ENCODE peak calls at places on chromosomes 12 and 14, in five cellular contexts. One of them, this sample, is unnamed.

GRCh38 chr12:59723520-59723919 is 127.7 kb downstream of the SLC16A7 start:
- DNase-seq in K562: no peak
- DNase-seq in prostate gland: no peak
- DNase-seq in ovary: no peak
- DNase-seq in spleen: no peak
- DNase-seq in this sample: no peak

GRCh38 chr14:75247286-75247922 is 31.2 kb upstream of the FOS start:
- DNase-seq in K562: no peak
- DNase-seq in prostate gland: no peak
- DNase-seq in ovary: no peak
- DNase-seq in spleen: no peak
- DNase-seq in this sample: no peak

GRCh38 chr12:121114806-121115205 is 17.9 kb upstream of the P2RX7 start:
- DNase-seq in K562: no peak
- DNase-seq in prostate gland: no peak
- DNase-seq in ovary: no peak
- DNase-seq in spleen: no peak
- DNase-seq in this sample: no peak

GRCh38 chr12:3077572-3078081 is 448 bp downstream of the TSPAN9 start:
- DNase-seq in K562: no peak
- DNase-seq in prostate gland: peak; percentile 31
- DNase-seq in ovary: peak; percentile 72
- DNase-seq in spleen: no peak
- DNase-seq in this sample: no peak

GRCh38 chr14:76456200-76456599 is 80.3 kb downstream of the ESRRB start:
- DNase-seq in K562: peak; percentile 48
- DNase-seq in prostate gland: no peak
- DNase-seq in ovary: no peak
- DNase-seq in spleen: no peak
- DNase-seq in this sample: no peak

GRCh38 chr12:68189766-68190700 is 30.5 kb upstream of the IFNG start:
- DNase-seq in K562: no peak
- DNase-seq in prostate gland: no peak
- DNase-seq in ovary: no peak
- DNase-seq in spleen: no peak
- DNase-seq in this sample: no peak

GRCh38 chr12:10130042-10130441 is at the start of gene CLEC7A:
- DNase-seq in K562: no peak
- DNase-seq in prostate gland: no peak
- DNase-seq in ovary: no peak
- DNase-seq in spleen: no peak
- DNase-seq in this sample: no peak

GRCh38 chr12:9707864-9708808 is 24.8 kb downstream of the CLECL1 start:
- DNase-seq in K562: peak; percentile 37
- DNase-seq in prostate gland: peak; percentile 17
- DNase-seq in ovary: peak; percentile 22
- DNase-seq in spleen: peak; percentile 80
- DNase-seq in this sample: no peak

GRCh38 chr12:111443586-111443985 is 37.9 kb downstream of the SH2B3 start:
- DNase-seq in K562: no peak
- DNase-seq in prostate gland: no peak
- DNase-seq in ovary: no peak
- DNase-seq in spleen: no peak
- DNase-seq in this sample: peak; percentile 83

GRCh38 chr12:100564090-100564489 is 9.4 kb upstream of the GAS2L3 start:
- DNase-seq in K562: no peak
- DNase-seq in prostate gland: no peak
- DNase-seq in ovary: no peak
- DNase-seq in spleen: no peak
- DNase-seq in this sample: no peak

GRCh38 chr14:85195872-85196477 is 334.0 kb upstream of the FLRT2 start:
- DNase-seq in K562: no peak
- DNase-seq in prostate gland: no peak
- DNase-seq in ovary: no peak
- DNase-seq in spleen: no peak
- DNase-seq in this sample: no peak

GRCh38 chr12:55416961-55417360 is 9.1 kb upstream of the OR6C76 start:
- DNase-seq in K562: no peak
- DNase-seq in prostate gland: no peak
- DNase-seq in ovary: no peak
- DNase-seq in spleen: no peak
- DNase-seq in this sample: no peak

GRCh38 chr14:30298266-30298795 is 260.6 kb upstream of the G2E3 start:
- DNase-seq in K562: no peak
- DNase-seq in prostate gland: no peak
- DNase-seq in ovary: no peak
- DNase-seq in spleen: no peak
- DNase-seq in this sample: no peak

GRCh38 chr12:48789858-48790326 is 1.0 kb upstream of the ADCY6 start:
- DNase-seq in K562: no peak
- DNase-seq in prostate gland: no peak
- DNase-seq in ovary: no peak
- DNase-seq in spleen: no peak
- DNase-seq in this sample: no peak

GRCh38 chr12:48788522-48788851 is 402 bp downstream of the ADCY6 start:
- DNase-seq in K562: no peak
- DNase-seq in prostate gland: no peak
- DNase-seq in ovary: no peak
- DNase-seq in spleen: no peak
- DNase-seq in this sample: no peak

GRCh38 chr12:48788852-48789775 is at the start of gene ADCY6:
- DNase-seq in K562: peak; percentile 56
- DNase-seq in prostate gland: peak; percentile 74
- DNase-seq in ovary: peak; percentile 84
- DNase-seq in spleen: peak; percentile 83
- DNase-seq in this sample: peak; percentile 95

GRCh38 chr12:48787791-48788521 is 933 bp downstream of the ADCY6 start:
- DNase-seq in K562: no peak
- DNase-seq in prostate gland: no peak
- DNase-seq in ovary: no peak
- DNase-seq in spleen: no peak
- DNase-seq in this sample: no peak

GRCh38 chr12:48786591-48787544 is 2.0 kb downstream of the ADCY6 start:
- DNase-seq in K562: no peak
- DNase-seq in prostate gland: no peak
- DNase-seq in ovary: peak; percentile 48
- DNase-seq in spleen: no peak
- DNase-seq in this sample: no peak
- H3K4me3 ChIP-seq in K562: no peak overlapping the region
- H3K4me3 ChIP-seq in prostate gland: peak overlapping the region; percentile 87
- H3K4me3 ChIP-seq in ovary: peak overlapping the region; percentile 88
- H3K4me3 ChIP-seq in spleen: no peak overlapping the region
- H3K4me3 ChIP-seq in this sample: no peak overlapping the region

DNA sequence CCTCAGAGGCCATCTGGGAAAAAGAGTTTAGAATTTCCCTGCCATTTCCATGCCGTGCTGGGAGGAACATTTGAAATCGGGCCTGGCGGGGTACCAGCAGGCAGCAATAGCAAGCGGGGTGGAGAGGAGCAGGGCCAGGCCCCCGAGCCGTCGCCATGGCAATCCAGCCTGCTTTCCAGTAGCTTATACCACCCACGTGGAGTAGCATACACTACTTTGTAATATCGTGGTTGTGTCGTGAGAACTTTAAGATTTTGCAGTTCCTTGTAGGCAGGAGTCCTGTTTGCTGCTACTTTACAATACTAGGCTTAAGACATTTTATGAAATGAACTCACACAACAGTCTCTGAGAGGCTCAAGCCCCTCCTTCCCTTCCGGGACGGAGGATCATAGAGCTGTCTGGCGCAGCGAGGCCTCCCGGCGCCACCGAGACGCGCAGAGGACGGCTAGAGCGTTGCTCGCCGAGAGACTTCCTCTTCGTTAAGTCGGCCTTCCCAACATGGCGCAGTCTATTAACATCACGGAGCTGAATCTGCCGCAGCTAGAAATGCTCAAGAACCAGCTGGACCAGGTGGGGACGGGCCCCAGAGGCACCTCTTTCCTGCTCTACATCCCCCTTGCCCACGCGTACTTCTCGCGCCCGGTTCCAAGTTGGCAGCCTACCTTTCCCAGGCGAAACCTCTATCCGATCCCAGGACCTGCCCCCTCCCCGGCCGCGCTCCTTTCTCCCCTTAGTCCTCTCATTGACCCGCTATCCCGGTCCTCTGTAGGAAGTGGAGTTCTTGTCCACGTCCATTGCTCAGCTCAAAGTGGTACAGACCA is at the start of gene PFDN5:
- DNase-seq in K562: peak; percentile 85
- DNase-seq in prostate gland: peak; percentile 89
- DNase-seq in ovary: peak; percentile 89
- DNase-seq in spleen: peak; percentile 99
- DNase-seq in this sample: peak; percentile 85
- TF ChIP-seq CTCF in K562: no peak
- TF ChIP-seq CTCF in prostate gland: no peak
- TF ChIP-seq CTCF in ovary: peak; percentile 24
- TF ChIP-seq CTCF in spleen: peak; percentile 31
- TF ChIP-seq CTCF in this sample: no peak

GRCh38 chr12:49740930-49741881 is at the start of gene TMBIM6:
- DNase-seq in K562: peak; percentile 96
- DNase-seq in prostate gland: peak; percentile 100
- DNase-seq in ovary: peak; percentile 99
- DNase-seq in spleen: peak; percentile 99
- DNase-seq in this sample: peak; percentile 100
- TF ChIP-seq POLR2A in K562: peak; percentile 100
- TF ChIP-seq POLR2A in prostate gland: peak; percentile 96
- TF ChIP-seq POLR2A in ovary: peak; percentile 99
- TF ChIP-seq POLR2A in spleen: peak; percentile 93
- TF ChIP-seq POLR2A in this sample: peak; percentile 99

DNA sequence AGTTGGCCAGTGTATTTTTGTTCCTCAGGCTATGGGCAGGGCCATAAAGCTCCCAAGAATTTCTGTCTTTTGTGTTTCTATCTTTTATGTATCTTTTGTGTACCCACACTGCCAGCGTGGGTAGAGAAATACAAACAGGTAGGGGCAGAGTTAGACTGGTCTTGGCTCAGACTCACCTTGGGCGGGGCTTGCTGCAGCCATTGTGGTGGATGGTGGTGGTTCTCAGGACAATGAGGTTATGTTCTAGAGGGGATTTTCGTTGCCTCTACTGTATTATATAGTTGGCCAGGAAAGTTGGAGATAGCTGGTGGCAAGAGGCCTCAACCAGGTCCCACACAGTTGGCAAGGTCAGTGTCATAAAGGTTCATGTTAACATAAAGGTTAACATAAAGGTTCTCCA is 977.5 kb upstream of the LRFN5 start:
- DNase-seq in K562: no peak
- DNase-seq in prostate gland: no peak
- DNase-seq in ovary: no peak
- DNase-seq in spleen: no peak
- DNase-seq in this sample: peak; percentile 29
- H3K4me3 ChIP-seq in K562: peak overlapping the region; percentile 36
- H3K4me3 ChIP-seq in prostate gland: no peak overlapping the region
- H3K4me3 ChIP-seq in ovary: no peak overlapping the region
- H3K4me3 ChIP-seq in spleen: no peak overlapping the region
- H3K4me3 ChIP-seq in this sample: no peak overlapping the region

DNA sequence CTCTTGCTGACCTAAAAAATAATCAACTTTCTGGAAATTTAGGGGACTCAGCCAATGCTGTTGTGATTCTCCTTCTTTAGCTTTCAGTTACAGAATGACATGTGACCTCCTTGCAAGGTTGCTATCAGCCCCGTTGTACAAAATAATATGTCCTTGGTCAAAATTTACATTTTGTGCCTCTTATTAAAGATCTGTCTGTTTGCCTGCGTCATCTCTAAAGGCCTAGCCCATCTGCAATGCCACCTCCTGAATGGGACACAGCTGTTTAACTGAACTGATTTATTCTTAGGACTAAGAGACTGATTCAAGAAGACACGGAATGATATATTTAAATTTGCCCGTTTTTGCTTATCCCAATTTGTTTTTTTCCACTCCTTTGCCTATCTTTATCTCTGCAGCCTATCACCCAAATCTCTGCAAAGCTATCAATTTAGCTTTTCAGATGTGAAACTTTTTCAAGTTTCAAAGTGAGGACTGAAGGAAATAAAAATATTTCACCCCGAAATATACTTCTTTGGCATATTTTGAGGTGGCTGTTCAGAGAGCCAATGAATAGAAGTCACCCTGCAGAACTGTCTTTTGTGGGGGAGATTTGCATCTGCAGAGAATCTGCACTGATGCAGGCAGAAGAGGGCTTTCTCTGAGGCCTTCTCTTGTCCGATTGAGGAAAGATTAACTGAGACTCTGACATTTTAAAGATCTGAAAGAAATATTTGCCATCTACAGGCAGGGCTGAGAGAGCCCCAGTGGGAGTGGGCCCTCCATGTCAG is 126.0 kb downstream of the VEZT start:
- DNase-seq in K562: no peak
- DNase-seq in prostate gland: no peak
- DNase-seq in ovary: no peak
- DNase-seq in spleen: no peak
- DNase-seq in this sample: no peak
- TF ChIP-seq CTCF in K562: no peak
- TF ChIP-seq CTCF in prostate gland: no peak
- TF ChIP-seq CTCF in ovary: no peak
- TF ChIP-seq CTCF in spleen: no peak
- TF ChIP-seq CTCF in this sample: no peak

DNA sequence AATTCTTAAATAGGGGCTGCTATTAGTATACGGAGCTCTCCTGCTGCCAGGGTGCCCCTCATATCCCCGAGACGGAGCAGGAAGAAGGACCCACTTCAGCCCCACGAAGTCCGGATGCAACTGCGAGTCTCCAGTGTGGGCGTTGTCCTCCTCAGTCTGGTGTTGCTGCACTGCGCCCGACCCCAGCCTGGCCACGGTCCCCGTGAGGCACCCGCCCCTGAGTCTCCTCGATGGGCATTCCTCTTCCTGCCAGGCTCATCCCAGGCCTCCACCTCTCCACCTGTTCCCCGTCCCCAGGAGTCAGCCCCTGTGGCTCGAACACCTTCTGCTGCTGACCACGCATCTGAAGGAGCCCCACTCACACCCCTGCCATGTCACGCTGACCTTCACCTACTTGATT is 68.1 kb upstream of the SFSWAP start:
- DNase-seq in K562: no peak
- DNase-seq in prostate gland: no peak
- DNase-seq in ovary: no peak
- DNase-seq in spleen: no peak
- DNase-seq in this sample: no peak
- TF ChIP-seq POLR2A in K562: no peak
- TF ChIP-seq POLR2A in prostate gland: no peak
- TF ChIP-seq POLR2A in ovary: no peak
- TF ChIP-seq POLR2A in spleen: no peak
- TF ChIP-seq POLR2A in this sample: no peak

GRCh38 chr14:32075636-32076277 is 1.3 kb upstream of the ARHGAP5 start:
- DNase-seq in K562: peak; percentile 16
- DNase-seq in prostate gland: peak; percentile 58
- DNase-seq in ovary: peak; percentile 34
- DNase-seq in spleen: peak; percentile 87
- DNase-seq in this sample: no peak
- H3K4me3 ChIP-seq in K562: peak overlapping the region; percentile 78
- H3K4me3 ChIP-seq in prostate gland: peak overlapping the region; percentile 94
- H3K4me3 ChIP-seq in ovary: peak overlapping the region; percentile 95
- H3K4me3 ChIP-seq in spleen: peak overlapping the region; percentile 85
- H3K4me3 ChIP-seq in this sample: peak overlapping the region; percentile 70

GRCh38 chr14:80586116-80586515 is 355.4 kb downstream of the CEP128 start:
- DNase-seq in K562: no peak
- DNase-seq in prostate gland: no peak
- DNase-seq in ovary: no peak
- DNase-seq in spleen: no peak
- DNase-seq in this sample: no peak
- TF ChIP-seq CTCF in K562: no peak
- TF ChIP-seq CTCF in prostate gland: no peak
- TF ChIP-seq CTCF in ovary: no peak
- TF ChIP-seq CTCF in spleen: no peak
- TF ChIP-seq CTCF in this sample: no peak

This sample was measured in lower leg skin.